ENCODE peak calls at places on chromosome 12, in six cellular contexts. V is pancreas, W is A549, G is prostate gland, P is stomach, O is SJCRH30. I is an unnamed sample.

GRCh38 chr12:65728913-65729793 is 95.1 kb upstream of the HMGA2 start:
- DNase-seq in V (no peak), W (no peak), G (no peak), P (no peak), O (peak; percentile 61), I (no peak)

GRCh38 chr12:56086096-56086495 is 6.1 kb downstream of the ERBB3 start:
- DNase-seq in V (peak; percentile 76), W (no peak), G (peak; percentile 88), P (peak; percentile 82), O (no peak), I (no peak)

GRCh38 chr12:12210983-12211382 is 55.9 kb downstream of the LRP6 start:
- DNase-seq in V (no peak), W (no peak), G (no peak), P (no peak), O (no peak), I (no peak)

GRCh38 chr12:128365032-128365431 is 98.1 kb downstream of the TMEM132C start:
- DNase-seq in V (no peak), W (no peak), G (no peak), P (no peak), O (no peak), I (no peak)

GRCh38 chr12:115930336-115930735 is 347.2 kb downstream of the MED13L start:
- DNase-seq in V (no peak), W (no peak), G (no peak), P (no peak), O (no peak), I (no peak)

GRCh38 chr12:42725839-42726238 is 136.3 kb upstream of the PRICKLE1 start:
- DNase-seq in V (no peak), W (no peak), G (no peak), P (no peak), O (no peak), I (no peak)

GRCh38 chr12:71602745-71603577 is 60.7 kb downstream of the ZFC3H1 start:
- DNase-seq in V (no peak), W (no peak), G (no peak), P (no peak), O (no peak), I (no peak)

GRCh38 chr12:1630827-1631591 is 2.0 kb downstream of the WNT5B start:
- DNase-seq in V (no peak), W (no peak), G (no peak), P (no peak), O (peak; percentile 79), I (peak; percentile 36)

GRCh38 chr12:115866909-115867525 is 410.5 kb downstream of the MED13L start:
- DNase-seq in V (no peak), W (peak; percentile 55), G (peak; percentile 55), P (no peak), O (no peak), I (no peak)

GRCh38 chr12:32309811-32310755 is 89.3 kb upstream of the FGD4 start:
- DNase-seq in V (no peak), W (no peak), G (no peak), P (no peak), O (peak; percentile 85), I (peak; percentile 20)

GRCh38 chr12:45324391-45324790 is 108.5 kb downstream of the ANO6 start:
- DNase-seq in V (no peak), W (no peak), G (no peak), P (no peak), O (no peak), I (no peak)

GRCh38 chr12:107759410-107759809 is 1.5 kb downstream of the PRDM4 start:
- DNase-seq in V (no peak), W (peak; percentile 62), G (peak; percentile 22), P (no peak), O (peak; percentile 36), I (no peak)

GRCh38 chr12:91262023-91262676 is 79.5 kb upstream of the DCN start:
- DNase-seq in V (no peak), W (no peak), G (no peak), P (no peak), O (no peak), I (no peak)

GRCh38 chr12:57173089-57173488 is 25.7 kb upstream of the LRP1-AS start:
- DNase-seq in V (no peak), W (peak; percentile 55), G (no peak), P (no peak), O (peak; percentile 92), I (peak; percentile 51)

GRCh38 chr12:53051058-53051880 is 1.4 kb downstream of the TNS2 start:
- DNase-seq in V (peak; percentile 72), W (no peak), G (peak; percentile 66), P (peak; percentile 59), O (no peak), I (peak; percentile 91)

DNA sequence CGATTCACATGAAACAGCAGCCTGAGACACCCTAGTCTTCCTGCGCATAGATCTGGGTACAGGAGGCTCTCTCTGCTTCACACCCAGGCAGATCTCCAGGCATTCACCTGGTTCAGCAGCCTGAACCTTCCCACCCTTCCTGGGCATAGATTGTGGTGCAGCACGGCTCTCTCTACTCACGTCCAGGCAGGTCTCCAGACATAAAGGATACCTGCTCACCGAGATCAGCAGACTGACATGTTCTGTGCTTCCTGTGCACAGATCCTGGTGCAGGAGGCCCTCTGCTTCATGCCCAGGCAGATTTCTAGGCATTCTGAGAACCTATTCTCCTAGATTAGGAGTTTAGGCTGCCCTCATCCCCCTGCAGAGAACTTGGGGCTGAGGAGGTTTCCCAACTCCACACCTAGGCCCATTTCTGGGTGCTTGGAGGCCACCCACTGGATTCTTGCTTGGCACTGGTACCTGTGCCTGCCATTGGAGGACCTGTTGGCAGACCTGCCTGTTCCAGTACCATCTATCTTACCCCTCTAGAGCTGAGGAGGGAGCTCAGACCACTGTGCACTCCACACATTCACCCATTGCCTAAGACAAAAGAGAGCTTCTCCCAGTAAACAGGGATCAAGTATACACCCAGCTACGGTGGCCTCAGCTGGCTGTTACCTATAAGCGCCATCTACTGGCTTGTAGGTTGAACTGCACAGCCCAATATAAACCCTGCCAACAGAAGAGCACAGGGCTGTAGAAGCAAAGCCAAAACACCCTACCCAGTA is 28.0 kb upstream of the GARIN6 start:
- DNase-seq in V (no peak), W (no peak), G (no peak), P (no peak), O (peak; percentile 62), I (peak; percentile 60)
- H3K9me3 ChIP-seq in V (no peaks in the 10 kb centered on the region), W (peaks cover 24% of the 10 kb centered on the region), G (no peaks in the 10 kb centered on the region), P (peaks cover 30% of the 10 kb centered on the region), O (no peaks in the 10 kb centered on the region), I (no peaks in the 10 kb centered on the region)

GRCh38 chr12:130454296-130454695 is 116.6 kb downstream of the PIWIL1 start:
- DNase-seq in V (no peak), W (no peak), G (no peak), P (no peak), O (no peak), I (no peak)

GRCh38 chr12:130455161-130455560 is 117.5 kb downstream of the PIWIL1 start:
- DNase-seq in V (no peak), W (no peak), G (no peak), P (no peak), O (no peak), I (no peak)

GRCh38 chr12:130449291-130449690 is 111.6 kb downstream of the PIWIL1 start:
- DNase-seq in V (no peak), W (no peak), G (no peak), P (no peak), O (no peak), I (no peak)

GRCh38 chr12:130451001-130451930 is 113.6 kb downstream of the PIWIL1 start:
- DNase-seq in V (no peak), W (no peak), G (no peak), P (no peak), O (no peak), I (no peak)

DNA sequence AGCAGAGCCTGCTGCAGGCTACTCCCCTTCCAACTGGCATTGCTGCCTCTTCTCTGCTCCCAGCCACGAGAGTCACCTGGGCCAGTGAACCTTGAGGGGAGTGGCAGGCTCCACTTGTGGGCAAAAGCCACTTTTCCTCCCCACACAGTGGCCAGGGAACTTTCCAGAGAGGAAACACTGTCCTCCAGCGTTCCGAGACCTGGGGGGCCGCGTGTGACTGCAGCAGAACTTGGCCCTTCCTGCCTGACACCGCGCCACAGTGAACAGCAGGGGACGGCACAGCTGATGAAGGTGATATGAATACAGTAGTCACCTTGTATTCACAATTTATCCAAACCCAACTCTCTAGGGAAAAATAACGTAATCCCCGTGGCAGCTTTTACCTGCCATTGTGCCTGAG is 114.9 kb downstream of the PIWIL1 start:
- DNase-seq in V (no peak), W (no peak), G (no peak), P (no peak), O (no peak), I (no peak)
- H3K9me3 ChIP-seq in V (no peaks in the 10 kb centered on the region), W (no peaks in the 10 kb centered on the region), G (no peaks in the 10 kb centered on the region), P (no peaks in the 10 kb centered on the region), O (no peaks in the 10 kb centered on the region), I (no peaks in the 10 kb centered on the region)

GRCh38 chr12:112527082-112527481 is 108.3 kb downstream of the PTPN11 start:
- DNase-seq in V (no peak), W (no peak), G (no peak), P (no peak), O (no peak), I (no peak)

GRCh38 chr12:112532106-112532505 is 113.4 kb downstream of the PTPN11 start:
- DNase-seq in V (no peak), W (no peak), G (no peak), P (no peak), O (no peak), I (no peak)

GRCh38 chr12:112527501-112527900 is 108.8 kb downstream of the PTPN11 start:
- DNase-seq in V (no peak), W (no peak), G (no peak), P (no peak), O (no peak), I (no peak)

GRCh38 chr12:112528521-112528920 is 109.8 kb downstream of the PTPN11 start:
- DNase-seq in V (no peak), W (no peak), G (no peak), P (no peak), O (no peak), I (no peak)

GRCh38 chr12:112530941-112531340 is 112.2 kb downstream of the PTPN11 start:
- DNase-seq in V (no peak), W (no peak), G (no peak), P (no peak), O (no peak), I (no peak)
- H3K9me3 ChIP-seq in V (no peaks in the 10 kb centered on the region), W (no peaks in the 10 kb centered on the region), G (no peaks in the 10 kb centered on the region), P (no peaks in the 10 kb centered on the region), O (no peaks in the 10 kb centered on the region), I (no peaks in the 10 kb centered on the region)

DNA sequence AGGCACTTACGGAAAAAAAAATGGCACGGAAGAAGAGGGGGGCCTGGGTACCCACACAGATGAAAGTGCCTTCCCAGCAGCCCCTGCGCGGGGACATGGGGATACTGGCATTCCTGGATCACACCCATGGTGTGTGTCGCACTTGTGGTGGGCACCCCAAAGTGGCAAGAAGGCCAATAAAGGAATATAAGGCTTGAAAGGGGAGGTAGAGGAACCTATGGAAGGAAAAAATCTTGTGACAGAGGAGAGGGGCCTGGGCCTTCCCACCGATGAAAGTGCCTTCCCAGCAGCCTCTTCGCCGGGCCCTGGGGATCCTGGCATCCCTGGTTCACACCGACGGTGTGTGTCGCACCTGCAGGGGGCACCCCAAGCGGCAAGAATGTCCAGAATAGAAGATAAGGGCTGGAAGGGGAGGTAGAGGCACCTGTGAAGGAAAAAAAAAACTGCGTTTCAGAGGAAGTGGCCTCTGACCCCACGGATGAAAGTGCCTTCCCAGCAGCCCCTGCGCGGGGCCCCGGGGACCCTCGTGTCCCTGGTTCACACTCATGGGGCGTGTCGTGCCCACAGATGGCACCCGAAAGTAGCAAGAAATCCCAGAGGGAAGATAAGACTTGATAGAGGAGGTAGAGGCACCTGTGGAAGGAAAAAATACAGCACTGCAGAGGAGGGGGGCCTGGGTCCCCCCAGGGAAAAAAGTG is 284.0 kb downstream of the ALG10 start:
- DNase-seq in V (no peak), W (no peak), G (no peak), P (no peak), O (no peak), I (no peak)
- H3K9me3 ChIP-seq in V (no peaks in the 10 kb centered on the region), W (no peaks in the 10 kb centered on the region), G (no peaks in the 10 kb centered on the region), P (peaks cover 99% of the 10 kb centered on the region), O (no peaks in the 10 kb centered on the region), I (no peaks in the 10 kb centered on the region)

I was measured in testis.